ENCODE peak calls at places on chromosome 17, in eight cellular contexts. D is Peyer's patch, H is AG09319, K is adrenal gland, Q is left ventricle myocardium inferior, E is hepatocyte, C is activated B cell treated with CpG ODN at 0.5 μM for 24 hours, Y is nephron progenitor cell. J is an unnamed sample.

GRCh38 chr17:72977768-72978417 is 114.6 kb downstream of the SLC39A11 start:
- DNase-seq in D (no peak), H (no peak), K (no peak), Q (no peak), E (peak; percentile 10), C (no peak), Y (no peak), J (no peak)

GRCh38 chr17:28317099-28317964 is 1.7 kb upstream of the TMEM97 start:
- DNase-seq in D (no peak), H (no peak), K (no peak), Q (no peak), E (no peak), C (no peak), Y (no peak), J (no peak)

GRCh38 chr17:67800495-67800928 is 24.8 kb upstream of the BPTF start:
- DNase-seq in D (peak; percentile 79), H (peak; percentile 36), K (peak; percentile 94), Q (peak; percentile 62), E (peak; percentile 82), C (peak; percentile 68), Y (peak; percentile 70), J (peak; percentile 80)

GRCh38 chr17:3904486-3904885 is 11.6 kb upstream of the CAMKK1 start:
- DNase-seq in D (peak; percentile 44), H (no peak), K (no peak), Q (no peak), E (no peak), C (peak; percentile 64), Y (no peak), J (no peak)

GRCh38 chr17:66492500-66493123 is 190.2 kb downstream of the PRKCA start:
- DNase-seq in D (no peak), H (no peak), K (peak; percentile 51), Q (no peak), E (no peak), C (no peak), Y (no peak), J (no peak)

GRCh38 chr17:29112780-29113295 is 67.4 kb downstream of the MYO18A start:
- DNase-seq in D (no peak), H (peak; percentile 20), K (no peak), Q (peak; percentile 55), E (no peak), C (no peak), Y (no peak), J (no peak)

GRCh38 chr17:12727076-12727750 is 61.5 kb downstream of the MYOCD start:
- DNase-seq in D (no peak), H (peak; percentile 44), K (no peak), Q (no peak), E (peak; percentile 34), C (no peak), Y (no peak), J (no peak)

GRCh38 chr17:80981929-80982425 is 9.7 kb upstream of the CHMP6 start:
- DNase-seq in D (no peak), H (no peak), K (no peak), Q (no peak), E (no peak), C (no peak), Y (no peak), J (no peak)

GRCh38 chr17:56545056-56545455 is 48.4 kb upstream of the NOG start:
- DNase-seq in D (no peak), H (no peak), K (no peak), Q (no peak), E (no peak), C (no peak), Y (no peak), J (no peak)

GRCh38 chr17:3469529-3469928 is 2.1 kb downstream of the SPATA22 start:
- DNase-seq in D (no peak), H (no peak), K (no peak), Q (no peak), E (no peak), C (no peak), Y (no peak), J (no peak)

GRCh38 chr17:35790826-35791225 is 4.6 kb downstream of the MMP28 start:
- DNase-seq in D (no peak), H (no peak), K (no peak), Q (no peak), E (no peak), C (no peak), Y (no peak), J (peak; percentile 70)

GRCh38 chr17:73196500-73196899 is 3.6 kb downstream of the COG1 start:
- DNase-seq in D (no peak), H (no peak), K (peak; percentile 80), Q (no peak), E (peak; percentile 57), C (no peak), Y (peak; percentile 33), J (peak; percentile 55)

GRCh38 chr17:48439875-48440505 is 10.0 kb upstream of the SKAP1 start:
- DNase-seq in D (peak; percentile 32), H (no peak), K (peak; percentile 64), Q (no peak), E (no peak), C (no peak), Y (peak; percentile 42), J (no peak)

GRCh38 chr17:9928601-9929341 is 23.7 kb upstream of the RCVRN start:
- DNase-seq in D (no peak), H (peak; percentile 4), K (no peak), Q (no peak), E (peak; percentile 89), C (no peak), Y (peak; percentile 70), J (peak; percentile 34)

GRCh38 chr17:65387322-65387721 is 174.1 kb downstream of the AXIN2 start:
- DNase-seq in D (no peak), H (no peak), K (no peak), Q (no peak), E (no peak), C (no peak), Y (no peak), J (no peak)

GRCh38 chr17:79995691-79996090 is 40.0 kb downstream of the TBC1D16 start:
- DNase-seq in D (no peak), H (no peak), K (no peak), Q (no peak), E (no peak), C (no peak), Y (no peak), J (no peak)

GRCh38 chr17:57976594-57976993 is 11.5 kb downstream of the VEZF1 start:
- DNase-seq in D (no peak), H (no peak), K (no peak), Q (no peak), E (no peak), C (no peak), Y (no peak), J (no peak)

GRCh38 chr17:63984651-63985386 is 12.1 kb upstream of the SCN4A start:
- DNase-seq in D (no peak), H (peak; percentile 85), K (peak; percentile 72), Q (no peak), E (peak; percentile 46), C (no peak), Y (no peak), J (peak; percentile 87)

GRCh38 chr17:8142158-8142886 is 9.9 kb downstream of the PER1 start:
- DNase-seq in D (no peak), H (no peak), K (peak; percentile 55), Q (no peak), E (peak; percentile 10), C (no peak), Y (no peak), J (no peak)

GRCh38 chr17:72492494-72492893 is 371.7 kb downstream of the SOX9 start:
- DNase-seq in D (no peak), H (no peak), K (no peak), Q (no peak), E (no peak), C (no peak), Y (no peak), J (no peak)

GRCh38 chr17:58200024-58200633 is 7.6 kb downstream of the EPX start:
- DNase-seq in D (peak; percentile 52), H (no peak), K (peak; percentile 70), Q (no peak), E (peak; percentile 59), C (peak; percentile 35), Y (peak; percentile 69), J (peak; percentile 73)

GRCh38 chr17:10169274-10169673 is 29.1 kb downstream of the GAS7 start:
- DNase-seq in D (no peak), H (no peak), K (no peak), Q (no peak), E (no peak), C (no peak), Y (no peak), J (no peak)

GRCh38 chr17:75878174-75878998 is at the start of gene TRIM47:
- DNase-seq in D (peak; percentile 21), H (no peak), K (peak; percentile 69), Q (peak; percentile 80), E (peak; percentile 71), C (no peak), Y (peak; percentile 50), J (peak; percentile 52)
- TF ChIP-seq CTCF in D (peak; percentile 19), H (no peak), K (no peak), Q (peak; percentile 29), E (peak; percentile 14), C (no peak), Y (no peak), J (peak; percentile 14)

GRCh38 chr17:39672522-39673334 is 4.5 kb downstream of the PNMT start:
- DNase-seq in D (no peak), H (no peak), K (peak; percentile 65), Q (no peak), E (no peak), C (no peak), Y (no peak), J (no peak)
- TF ChIP-seq CTCF in D (no peak), H (no peak), K (peak; percentile 14), Q (no peak), E (no peak), C (no peak), Y (no peak), J (no peak)

DNA sequence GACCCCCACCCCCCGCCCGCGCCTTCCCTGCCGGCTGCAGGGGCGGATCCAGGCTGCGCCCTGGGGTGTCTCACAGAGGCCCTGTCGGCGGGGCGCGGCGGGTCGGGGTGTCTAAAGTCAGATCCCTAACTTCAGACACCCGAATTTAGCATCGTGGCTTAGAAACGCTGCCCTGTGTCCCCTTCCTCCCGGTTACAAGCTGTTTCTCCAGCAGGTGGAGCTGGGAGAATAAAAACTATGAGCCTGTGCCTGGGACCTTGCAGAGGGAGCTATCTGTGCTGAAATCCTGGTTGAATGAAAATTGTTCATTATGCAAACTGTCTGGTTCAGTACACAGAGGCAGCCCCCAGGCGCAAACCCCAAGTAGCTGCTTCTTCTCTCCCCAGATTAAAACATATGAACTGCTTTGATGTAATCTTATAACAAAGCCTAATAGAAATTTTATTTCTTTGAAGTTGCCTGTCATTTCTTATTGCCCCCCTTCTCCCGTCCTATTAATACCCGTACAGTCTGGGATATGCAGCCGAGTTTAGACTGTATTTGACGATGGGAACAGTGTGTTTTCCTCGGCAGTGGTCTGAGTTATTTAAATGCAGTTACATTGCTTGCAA is 79.0 kb downstream of the RPA1 start:
- DNase-seq in D (peak; percentile 31), H (peak; percentile 54), K (peak; percentile 86), Q (peak; percentile 27), E (peak; percentile 83), C (no peak), Y (peak; percentile 54), J (peak; percentile 78)
- TF ChIP-seq CTCF in D (peak; percentile 62), H (peak; percentile 83), K (peak; percentile 84), Q (peak; percentile 82), E (peak; percentile 87), C (no peak), Y (peak; percentile 57), J (peak; percentile 77)

DNA sequence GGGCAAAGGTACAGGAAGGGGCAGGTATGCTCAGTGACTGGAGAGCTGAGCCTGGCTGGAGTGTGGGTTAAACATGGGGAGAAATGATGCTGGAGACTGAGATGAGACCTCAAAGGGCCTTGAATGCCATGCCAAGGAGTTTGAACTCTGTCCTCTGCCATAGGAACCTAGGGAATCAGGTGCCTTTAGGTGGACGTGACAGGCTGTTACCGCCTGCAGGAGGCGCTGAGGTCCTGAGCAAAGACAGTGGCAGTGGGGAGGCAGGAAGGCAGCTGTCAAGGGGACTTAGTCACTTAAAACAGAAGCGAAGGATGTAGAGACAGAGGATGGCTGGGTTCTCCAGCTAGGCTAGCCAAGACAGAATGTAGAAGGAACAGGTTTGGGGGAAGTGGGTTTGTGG is 9.1 kb downstream of the PSMB3 start:
- DNase-seq in D (no peak), H (no peak), K (no peak), Q (no peak), E (peak; percentile 37), C (no peak), Y (peak; percentile 37), J (peak; percentile 55)
- TF ChIP-seq CTCF in D (peak; percentile 27), H (peak; percentile 29), K (no peak), Q (no peak), E (peak; percentile 30), C (no peak), Y (peak; percentile 27), J (peak; percentile 50)